ENCODE peak calls at places on chromosomes 5 and 9, in eight cellular contexts. One of them, this sample, is unnamed.

GRCh38 chr9:88954073-88954472 is 37.2 kb upstream of the S1PR3 start:
- DNase-seq in substantia nigra: no peak
- DNase-seq in left cardiac atrium: no peak
- DNase-seq in amniotic stem cell: no peak
- DNase-seq in right lobe of liver: no peak
- DNase-seq in CD4-positive, alpha-beta memory T cell: no peak
- DNase-seq in NCI-H2227 treated with DMSO at 0.1 percent for 48 hours: no peak
- DNase-seq in psoas muscle: no peak
- DNase-seq in this sample: no peak

GRCh38 chr9:127862075-127863011 is 7.9 kb upstream of the ENG start:
- DNase-seq in substantia nigra: no peak
- DNase-seq in left cardiac atrium: peak
- DNase-seq in amniotic stem cell: no peak
- DNase-seq in right lobe of liver: peak
- DNase-seq in CD4-positive, alpha-beta memory T cell: peak
- DNase-seq in NCI-H2227 treated with DMSO at 0.1 percent for 48 hours: no peak
- DNase-seq in psoas muscle: peak
- DNase-seq in this sample: peak

GRCh38 chr9:131046581-131047202 is 37.7 kb downstream of the LAMC3 start:
- DNase-seq in substantia nigra: peak
- DNase-seq in left cardiac atrium: peak
- DNase-seq in amniotic stem cell: peak
- DNase-seq in right lobe of liver: peak
- DNase-seq in CD4-positive, alpha-beta memory T cell: peak
- DNase-seq in NCI-H2227 treated with DMSO at 0.1 percent for 48 hours: peak
- DNase-seq in psoas muscle: peak
- DNase-seq in this sample: peak

GRCh38 chr5:40754381-40755092 is 1.2 kb downstream of the TTC33 start:
- DNase-seq in substantia nigra: no peak
- DNase-seq in left cardiac atrium: no peak
- DNase-seq in amniotic stem cell: no peak
- DNase-seq in right lobe of liver: no peak
- DNase-seq in CD4-positive, alpha-beta memory T cell: peak
- DNase-seq in NCI-H2227 treated with DMSO at 0.1 percent for 48 hours: no peak
- DNase-seq in psoas muscle: no peak
- DNase-seq in this sample: no peak

GRCh38 chr9:116715751-116716150 is 28.6 kb downstream of the TRIM32 start:
- DNase-seq in substantia nigra: no peak
- DNase-seq in left cardiac atrium: no peak
- DNase-seq in amniotic stem cell: no peak
- DNase-seq in right lobe of liver: no peak
- DNase-seq in CD4-positive, alpha-beta memory T cell: no peak
- DNase-seq in NCI-H2227 treated with DMSO at 0.1 percent for 48 hours: no peak
- DNase-seq in psoas muscle: no peak
- DNase-seq in this sample: no peak

GRCh38 chr5:133376986-133377385 is 235.4 kb downstream of the FSTL4 start:
- DNase-seq in substantia nigra: no peak
- DNase-seq in left cardiac atrium: no peak
- DNase-seq in amniotic stem cell: no peak
- DNase-seq in right lobe of liver: no peak
- DNase-seq in CD4-positive, alpha-beta memory T cell: no peak
- DNase-seq in NCI-H2227 treated with DMSO at 0.1 percent for 48 hours: no peak
- DNase-seq in psoas muscle: no peak
- DNase-seq in this sample: no peak

GRCh38 chr5:91288117-91288516 is 95.0 kb downstream of the ARRDC3 start:
- DNase-seq in substantia nigra: no peak
- DNase-seq in left cardiac atrium: no peak
- DNase-seq in amniotic stem cell: no peak
- DNase-seq in right lobe of liver: no peak
- DNase-seq in CD4-positive, alpha-beta memory T cell: no peak
- DNase-seq in NCI-H2227 treated with DMSO at 0.1 percent for 48 hours: no peak
- DNase-seq in psoas muscle: no peak
- DNase-seq in this sample: no peak

GRCh38 chr5:120843390-120843980 is 379.4 kb downstream of the PRR16 start:
- DNase-seq in substantia nigra: no peak
- DNase-seq in left cardiac atrium: no peak
- DNase-seq in amniotic stem cell: no peak
- DNase-seq in right lobe of liver: no peak
- DNase-seq in CD4-positive, alpha-beta memory T cell: no peak
- DNase-seq in NCI-H2227 treated with DMSO at 0.1 percent for 48 hours: no peak
- DNase-seq in psoas muscle: no peak
- DNase-seq in this sample: no peak